ENCODE peak calls at places on chromosome 4, in six cellular contexts. One of them, this sample, is unnamed.

GRCh38 chr4:103443324-103443723 is 245.2 kb upstream of the CENPE start:
- DNase-seq in ascending aorta: no peak
- DNase-seq in right atrium auricular region: no peak
- DNase-seq in upper lobe of left lung: no peak
- DNase-seq in lower lobe of right lung: no peak
- DNase-seq in fibroblast of lung: no peak
- DNase-seq in this sample: no peak

GRCh38 chr4:17469931-17470674 is 41.8 kb downstream of the QDPR start:
- DNase-seq in ascending aorta: no peak
- DNase-seq in right atrium auricular region: no peak
- DNase-seq in upper lobe of left lung: no peak
- DNase-seq in lower lobe of right lung: no peak
- DNase-seq in fibroblast of lung: peak; percentile 47
- DNase-seq in this sample: peak; percentile 26

GRCh38 chr4:155582971-155583437 is 83.6 kb upstream of the GUCY1A1 start:
- DNase-seq in ascending aorta: no peak
- DNase-seq in right atrium auricular region: no peak
- DNase-seq in upper lobe of left lung: no peak
- DNase-seq in lower lobe of right lung: no peak
- DNase-seq in fibroblast of lung: peak; percentile 63
- DNase-seq in this sample: peak; percentile 39

GRCh38 chr4:38185406-38185805 is 225.2 kb downstream of the PTTG2 start:
- DNase-seq in ascending aorta: no peak
- DNase-seq in right atrium auricular region: no peak
- DNase-seq in upper lobe of left lung: no peak
- DNase-seq in lower lobe of right lung: no peak
- DNase-seq in fibroblast of lung: no peak
- DNase-seq in this sample: no peak

GRCh38 chr4:152735302-152735917 is 44.1 kb downstream of the TIGD4 start:
- DNase-seq in ascending aorta: no peak
- DNase-seq in right atrium auricular region: no peak
- DNase-seq in upper lobe of left lung: no peak
- DNase-seq in lower lobe of right lung: no peak
- DNase-seq in fibroblast of lung: peak; percentile 47
- DNase-seq in this sample: peak; percentile 8

GRCh38 chr4:43112139-43112538 is 219.6 kb downstream of the GRXCR1 start:
- DNase-seq in ascending aorta: no peak
- DNase-seq in right atrium auricular region: no peak
- DNase-seq in upper lobe of left lung: no peak
- DNase-seq in lower lobe of right lung: no peak
- DNase-seq in fibroblast of lung: no peak
- DNase-seq in this sample: no peak

GRCh38 chr4:140349816-140350215 is 23.6 kb upstream of the SCOC start:
- DNase-seq in ascending aorta: no peak
- DNase-seq in right atrium auricular region: no peak
- DNase-seq in upper lobe of left lung: no peak
- DNase-seq in lower lobe of right lung: no peak
- DNase-seq in fibroblast of lung: no peak
- DNase-seq in this sample: no peak

GRCh38 chr4:24496597-24496996 is 87.8 kb downstream of the DHX15 start:
- DNase-seq in ascending aorta: no peak
- DNase-seq in right atrium auricular region: no peak
- DNase-seq in upper lobe of left lung: no peak
- DNase-seq in lower lobe of right lung: no peak
- DNase-seq in fibroblast of lung: no peak
- DNase-seq in this sample: no peak

GRCh38 chr4:82429728-82430192 is 502 bp downstream of the HNRNPDL start:
- DNase-seq in ascending aorta: peak; percentile 12
- DNase-seq in right atrium auricular region: no peak
- DNase-seq in upper lobe of left lung: peak; percentile 95
- DNase-seq in lower lobe of right lung: no peak
- DNase-seq in fibroblast of lung: peak; percentile 48
- DNase-seq in this sample: no peak

GRCh38 chr4:154503598-154503997 is 12.0 kb upstream of the DCHS2 start:
- DNase-seq in ascending aorta: no peak
- DNase-seq in right atrium auricular region: no peak
- DNase-seq in upper lobe of left lung: no peak
- DNase-seq in lower lobe of right lung: no peak
- DNase-seq in fibroblast of lung: peak; percentile 17
- DNase-seq in this sample: no peak

GRCh38 chr4:54224960-54225670 is 4.0 kb upstream of the PDGFRA start:
- DNase-seq in ascending aorta: no peak
- DNase-seq in right atrium auricular region: no peak
- DNase-seq in upper lobe of left lung: no peak
- DNase-seq in lower lobe of right lung: no peak
- DNase-seq in fibroblast of lung: no peak
- DNase-seq in this sample: no peak

GRCh38 chr4:153114771-153115321 is 89.4 kb upstream of the TRIM2 start:
- DNase-seq in ascending aorta: no peak
- DNase-seq in right atrium auricular region: peak; percentile 42
- DNase-seq in upper lobe of left lung: no peak
- DNase-seq in lower lobe of right lung: no peak
- DNase-seq in fibroblast of lung: peak; percentile 72
- DNase-seq in this sample: peak; percentile 82

GRCh38 chr4:113327513-113327912 is 278.1 kb downstream of the ANK2 start:
- DNase-seq in ascending aorta: no peak
- DNase-seq in right atrium auricular region: no peak
- DNase-seq in upper lobe of left lung: no peak
- DNase-seq in lower lobe of right lung: no peak
- DNase-seq in fibroblast of lung: peak; percentile 52
- DNase-seq in this sample: peak; percentile 73

GRCh38 chr4:78591404-78591803 is 39.8 kb downstream of the ANXA3 start:
- DNase-seq in ascending aorta: no peak
- DNase-seq in right atrium auricular region: no peak
- DNase-seq in upper lobe of left lung: no peak
- DNase-seq in lower lobe of right lung: no peak
- DNase-seq in fibroblast of lung: no peak
- DNase-seq in this sample: peak; percentile 28

GRCh38 chr4:139593091-139593564 is 37.1 kb upstream of the SETD7 start:
- DNase-seq in ascending aorta: no peak
- DNase-seq in right atrium auricular region: peak; percentile 50
- DNase-seq in upper lobe of left lung: no peak
- DNase-seq in lower lobe of right lung: no peak
- DNase-seq in fibroblast of lung: peak; percentile 63
- DNase-seq in this sample: no peak

GRCh38 chr4:93617596-93617995 is 211.0 kb upstream of the ATOH1 start:
- DNase-seq in ascending aorta: no peak
- DNase-seq in right atrium auricular region: no peak
- DNase-seq in upper lobe of left lung: no peak
- DNase-seq in lower lobe of right lung: no peak
- DNase-seq in fibroblast of lung: no peak
- DNase-seq in this sample: no peak

GRCh38 chr4:81827568-81828202 is 356.0 kb upstream of the RASGEF1B start:
- DNase-seq in ascending aorta: no peak
- DNase-seq in right atrium auricular region: no peak
- DNase-seq in upper lobe of left lung: no peak
- DNase-seq in lower lobe of right lung: no peak
- DNase-seq in fibroblast of lung: no peak
- DNase-seq in this sample: no peak

GRCh38 chr4:75004755-75005668 is 72.1 kb downstream of the PARM1 start:
- DNase-seq in ascending aorta: no peak
- DNase-seq in right atrium auricular region: no peak
- DNase-seq in upper lobe of left lung: no peak
- DNase-seq in lower lobe of right lung: no peak
- DNase-seq in fibroblast of lung: no peak
- DNase-seq in this sample: no peak

GRCh38 chr4:137531951-137532868 is at the start of gene PCDH18:
- DNase-seq in ascending aorta: peak; percentile 62
- DNase-seq in right atrium auricular region: peak; percentile 94
- DNase-seq in upper lobe of left lung: no peak
- DNase-seq in lower lobe of right lung: peak; percentile 69
- DNase-seq in fibroblast of lung: peak; percentile 99
- DNase-seq in this sample: peak; percentile 98

GRCh38 chr4:33961751-33962150 is 2282.6 kb downstream of the ARAP2 start:
- DNase-seq in ascending aorta: no peak
- DNase-seq in right atrium auricular region: no peak
- DNase-seq in upper lobe of left lung: no peak
- DNase-seq in lower lobe of right lung: no peak
- DNase-seq in fibroblast of lung: peak; percentile 2
- DNase-seq in this sample: peak; percentile 32

GRCh38 chr4:76224193-76224592 is 10.6 kb upstream of the SCARB2 start:
- DNase-seq in ascending aorta: no peak
- DNase-seq in right atrium auricular region: no peak
- DNase-seq in upper lobe of left lung: no peak
- DNase-seq in lower lobe of right lung: no peak
- DNase-seq in fibroblast of lung: no peak
- DNase-seq in this sample: no peak

GRCh38 chr4:170139764-170140163 is 50.0 kb upstream of the AADAT start:
- DNase-seq in ascending aorta: no peak
- DNase-seq in right atrium auricular region: no peak
- DNase-seq in upper lobe of left lung: no peak
- DNase-seq in lower lobe of right lung: no peak
- DNase-seq in fibroblast of lung: peak; percentile 3
- DNase-seq in this sample: peak; percentile 24

GRCh38 chr4:156294577-156294976 is 340.9 kb upstream of the CTSO start:
- DNase-seq in ascending aorta: no peak
- DNase-seq in right atrium auricular region: no peak
- DNase-seq in upper lobe of left lung: no peak
- DNase-seq in lower lobe of right lung: no peak
- DNase-seq in fibroblast of lung: peak; percentile 79
- DNase-seq in this sample: peak; percentile 72

GRCh38 chr4:55458164-55458563 is 62.4 kb downstream of the TMEM165 start:
- DNase-seq in ascending aorta: no peak
- DNase-seq in right atrium auricular region: no peak
- DNase-seq in upper lobe of left lung: no peak
- DNase-seq in lower lobe of right lung: no peak
- DNase-seq in fibroblast of lung: peak; percentile 46
- DNase-seq in this sample: no peak

GRCh38 chr4:128517739-128518510 is 230.3 kb upstream of the PGRMC2 start:
- DNase-seq in ascending aorta: no peak
- DNase-seq in right atrium auricular region: peak; percentile 78
- DNase-seq in upper lobe of left lung: no peak
- DNase-seq in lower lobe of right lung: no peak
- DNase-seq in fibroblast of lung: peak; percentile 99
- DNase-seq in this sample: peak; percentile 98

GRCh38 chr4:137408527-137409177 is 123.6 kb downstream of the PCDH18 start:
- DNase-seq in ascending aorta: no peak
- DNase-seq in right atrium auricular region: no peak
- DNase-seq in upper lobe of left lung: no peak
- DNase-seq in lower lobe of right lung: no peak
- DNase-seq in fibroblast of lung: no peak
- DNase-seq in this sample: no peak

GRCh38 chr4:24473309-24473721 is 111.0 kb downstream of the DHX15 start:
- DNase-seq in ascending aorta: no peak
- DNase-seq in right atrium auricular region: no peak
- DNase-seq in upper lobe of left lung: peak; percentile 83
- DNase-seq in lower lobe of right lung: no peak
- DNase-seq in fibroblast of lung: peak; percentile 63
- DNase-seq in this sample: peak; percentile 27

GRCh38 chr4:169428376-169428775 is 157.6 kb upstream of the SH3RF1 start:
- DNase-seq in ascending aorta: no peak
- DNase-seq in right atrium auricular region: no peak
- DNase-seq in upper lobe of left lung: no peak
- DNase-seq in lower lobe of right lung: no peak
- DNase-seq in fibroblast of lung: no peak
- DNase-seq in this sample: no peak

GRCh38 chr4:67723949-67724348 is 23.0 kb upstream of the UBA6 start:
- DNase-seq in ascending aorta: no peak
- DNase-seq in right atrium auricular region: no peak
- DNase-seq in upper lobe of left lung: peak; percentile 62
- DNase-seq in lower lobe of right lung: no peak
- DNase-seq in fibroblast of lung: no peak
- DNase-seq in this sample: no peak
- TF ChIP-seq CTCF in ascending aorta: no peak
- TF ChIP-seq CTCF in right atrium auricular region: no peak
- TF ChIP-seq CTCF in upper lobe of left lung: no peak
- TF ChIP-seq CTCF in lower lobe of right lung: no peak
- TF ChIP-seq CTCF in fibroblast of lung: no peak
- TF ChIP-seq CTCF in this sample: peak; percentile 8

GRCh38 chr4:3512279-3512678 is 19.9 kb downstream of the LRPAP1 start:
- DNase-seq in ascending aorta: no peak
- DNase-seq in right atrium auricular region: no peak
- DNase-seq in upper lobe of left lung: no peak
- DNase-seq in lower lobe of right lung: no peak
- DNase-seq in fibroblast of lung: no peak
- DNase-seq in this sample: no peak
- TF ChIP-seq CTCF in ascending aorta: no peak
- TF ChIP-seq CTCF in right atrium auricular region: no peak
- TF ChIP-seq CTCF in upper lobe of left lung: no peak
- TF ChIP-seq CTCF in lower lobe of right lung: no peak
- TF ChIP-seq CTCF in fibroblast of lung: no peak
- TF ChIP-seq CTCF in this sample: no peak

GRCh38 chr4:68891679-68892078 is 59.9 kb downstream of the UGT2A3 start:
- DNase-seq in ascending aorta: no peak
- DNase-seq in right atrium auricular region: no peak
- DNase-seq in upper lobe of left lung: no peak
- DNase-seq in lower lobe of right lung: no peak
- DNase-seq in fibroblast of lung: no peak
- DNase-seq in this sample: no peak

GRCh38 chr4:68892861-68893260 is 58.7 kb downstream of the UGT2A3 start:
- DNase-seq in ascending aorta: no peak
- DNase-seq in right atrium auricular region: no peak
- DNase-seq in upper lobe of left lung: no peak
- DNase-seq in lower lobe of right lung: no peak
- DNase-seq in fibroblast of lung: no peak
- DNase-seq in this sample: no peak

GRCh38 chr4:68895561-68896198 is 55.9 kb downstream of the UGT2A3 start:
- DNase-seq in ascending aorta: no peak
- DNase-seq in right atrium auricular region: no peak
- DNase-seq in upper lobe of left lung: no peak
- DNase-seq in lower lobe of right lung: no peak
- DNase-seq in fibroblast of lung: no peak
- DNase-seq in this sample: no peak

GRCh38 chr4:68896749-68897148 is 54.9 kb downstream of the UGT2A3 start:
- DNase-seq in ascending aorta: no peak
- DNase-seq in right atrium auricular region: no peak
- DNase-seq in upper lobe of left lung: no peak
- DNase-seq in lower lobe of right lung: no peak
- DNase-seq in fibroblast of lung: no peak
- DNase-seq in this sample: no peak
- TF ChIP-seq CTCF in ascending aorta: no peak
- TF ChIP-seq CTCF in right atrium auricular region: no peak
- TF ChIP-seq CTCF in upper lobe of left lung: no peak
- TF ChIP-seq CTCF in lower lobe of right lung: no peak
- TF ChIP-seq CTCF in fibroblast of lung: no peak
- TF ChIP-seq CTCF in this sample: no peak

DNA sequence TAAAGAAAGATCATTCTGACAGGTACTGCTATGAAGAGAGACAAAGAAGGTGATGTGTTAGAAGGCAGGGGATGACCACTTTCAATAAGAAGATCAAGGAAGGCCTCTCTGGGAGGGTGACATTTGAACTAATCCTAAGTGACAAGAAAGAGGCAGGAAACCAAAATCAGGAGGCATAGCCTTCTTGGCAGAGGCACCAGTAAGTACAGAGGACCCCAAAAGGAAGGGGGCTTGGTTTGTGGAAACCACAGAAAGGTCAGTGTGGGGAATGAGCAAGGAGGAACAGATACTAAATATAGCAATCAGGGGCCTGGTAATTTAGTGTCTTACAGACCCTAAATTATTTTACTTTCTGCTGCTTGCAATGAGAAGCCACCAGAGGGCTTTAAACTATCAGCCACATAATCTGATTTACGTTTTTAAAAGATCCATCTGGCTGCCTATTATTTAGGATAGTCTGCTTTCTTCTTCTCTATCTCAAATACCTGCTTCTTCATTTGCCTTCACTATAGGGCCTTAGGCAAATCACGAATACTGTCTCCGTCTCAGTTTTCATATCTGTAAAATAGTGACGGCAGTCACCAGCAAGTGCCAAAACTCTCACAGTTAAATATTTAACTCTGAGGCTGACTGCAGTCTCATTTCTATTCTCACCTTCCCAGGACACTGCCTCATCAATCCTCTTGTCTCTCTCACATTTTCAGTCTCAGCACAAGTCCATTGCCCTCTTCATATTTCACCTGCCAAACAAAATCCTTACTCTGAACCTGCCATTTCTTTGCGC is 16.7 kb downstream of the NR3C2 start:
- DNase-seq in ascending aorta: no peak
- DNase-seq in right atrium auricular region: no peak
- DNase-seq in upper lobe of left lung: no peak
- DNase-seq in lower lobe of right lung: no peak
- DNase-seq in fibroblast of lung: no peak
- DNase-seq in this sample: no peak
- TF ChIP-seq CTCF in ascending aorta: no peak
- TF ChIP-seq CTCF in right atrium auricular region: peak; percentile 27
- TF ChIP-seq CTCF in upper lobe of left lung: no peak
- TF ChIP-seq CTCF in lower lobe of right lung: no peak
- TF ChIP-seq CTCF in fibroblast of lung: no peak
- TF ChIP-seq CTCF in this sample: no peak

This sample was measured in foreskin fibroblast.